ENCODE peak calls at places on chromosomes 12 and 14, in four cellular contexts. V is GM12878, G is K562, I is HepG2. N is an unnamed sample.

GRCh38 chr12:27967551-27968054 is 4.9 kb downstream of the PTHLH start:
- DNase-seq in V (no peak), I (no peak), G (no peak), N (no peak)

GRCh38 chr14:69685217-69685616 is 73.8 kb downstream of the SUSD6 start:
- DNase-seq in G (no peak), V (no peak), I (no peak), N (no peak)

GRCh38 chr12:38282886-38283285 is 33.7 kb upstream of the ALG10B start:
- DNase-seq in V (no peak), I (no peak), G (no peak), N (no peak)

GRCh38 chr12:12836571-12836970 is 23.4 kb downstream of the DDX47 start:
- DNase-seq in I (no peak), V (no peak), G (no peak), N (no peak)

GRCh38 chr12:93790472-93791152 is 113.4 kb downstream of the CRADD start:
- DNase-seq in G (peak; percentile 40), V (no peak), I (no peak), N (no peak)

GRCh38 chr12:91023326-91024004 is 18.7 kb upstream of the EPYC start:
- DNase-seq in V (no peak), I (no peak), G (no peak), N (no peak)

GRCh38 chr12:75979181-75979580 is 52.4 kb downstream of the PHLDA1 start:
- DNase-seq in I (no peak), V (no peak), G (no peak), N (no peak)

GRCh38 chr12:79298511-79298910 is 392.3 kb downstream of the PAWR start:
- DNase-seq in G (no peak), I (no peak), V (no peak), N (no peak)

GRCh38 chr12:129535351-129535750 is 368.5 kb downstream of the TMEM132D start:
- DNase-seq in V (no peak), G (no peak), I (no peak), N (no peak)

GRCh38 chr12:1551496-1551895 is 42.9 kb downstream of the FBXL14 start:
- DNase-seq in V (no peak), I (no peak), G (no peak), N (no peak)

GRCh38 chr12:105427883-105428282 is 97.4 kb downstream of the C12orf75 start:
- DNase-seq in G (no peak), V (no peak), I (no peak), N (no peak)

GRCh38 chr14:100394886-100395672 is 71.9 kb downstream of the SLC25A47 start:
- DNase-seq in I (no peak), G (no peak), V (no peak), N (no peak)

GRCh38 chr14:97719931-97720330 is 922.7 kb downstream of the VRK1 start:
- DNase-seq in G (no peak), I (no peak), V (no peak), N (no peak)

GRCh38 chr12:89571481-89572190 is 45.8 kb upstream of the POC1B start:
- DNase-seq in I (no peak), V (no peak), G (no peak), N (no peak)

GRCh38 chr12:94832780-94833760 is 170.4 kb downstream of the NDUFA12 start:
- DNase-seq in G (no peak), I (no peak), V (no peak), N (peak; percentile 63)

GRCh38 chr12:11576104-11576503 is 73.4 kb upstream of the ETV6 start:
- DNase-seq in G (no peak), V (peak; percentile 86), I (no peak), N (no peak)

GRCh38 chr12:100493371-100494012 is 19.8 kb downstream of the NR1H4 start:
- DNase-seq in G (no peak), V (no peak), I (no peak), N (no peak)

GRCh38 chr14:51780741-51781140 is 79.7 kb upstream of the GNG2 start:
- DNase-seq in V (no peak), I (no peak), G (no peak), N (no peak)

GRCh38 chr12:89655851-89656250 is 52.8 kb downstream of the ATP2B1 start:
- DNase-seq in I (no peak), G (no peak), V (no peak), N (no peak)

GRCh38 chr12:32312049-32312670 is 87.2 kb upstream of the FGD4 start:
- DNase-seq in V (peak; percentile 21), G (no peak), I (peak; percentile 42), N (peak; percentile 39)

GRCh38 chr14:64126548-64126947 is 167.6 kb downstream of the ESR2 start:
- DNase-seq in V (no peak), G (no peak), I (no peak), N (no peak)

GRCh38 chr12:101325590-101325989 is 45.7 kb downstream of the UTP20 start:
- DNase-seq in I (no peak), G (no peak), V (no peak), N (no peak)

GRCh38 chr12:82461393-82461792 is 103.1 kb downstream of the METTL25 start:
- DNase-seq in G (no peak), V (no peak), I (peak; percentile 13), N (no peak)

GRCh38 chr12:58496411-58496810 is 423.9 kb downstream of the LRIG3 start:
- DNase-seq in V (no peak), I (no peak), G (no peak), N (no peak)

GRCh38 chr14:65179918-65180724 is 77.8 kb upstream of the MAX start:
- DNase-seq in G (no peak), I (no peak), V (peak; percentile 94), N (no peak)

GRCh38 chr12:123891516-123892179 is 81.0 kb downstream of the CCDC92 start:
- DNase-seq in G (no peak), V (no peak), I (no peak), N (no peak)

GRCh38 chr14:38828183-38828877 is 274.7 kb downstream of the SEC23A start:
- DNase-seq in V (no peak), G (no peak), I (no peak), N (no peak)

GRCh38 chr14:101965145-101965531 is 765 bp downstream of the DYNC1H1 start:
- DNase-seq in I (peak; percentile 54), V (no peak), G (no peak), N (peak; percentile 55)

GRCh38 chr12:114006482-114007425 is 40.6 kb upstream of the RBM19 start:
- DNase-seq in I (no peak), G (no peak), V (no peak), N (no peak)

GRCh38 chr14:37246427-37246829 is 48.7 kb downstream of the MIPOL1 start:
- DNase-seq in G (peak; percentile 21), I (peak; percentile 86), V (no peak), N (peak; percentile 27)

GRCh38 chr12:68624933-68625332 is 14.2 kb downstream of the RAP1B start:
- DNase-seq in G (no peak), I (no peak), V (no peak), N (no peak)

GRCh38 chr12:12180575-12180974 is 86.3 kb downstream of the LRP6 start:
- DNase-seq in I (no peak), V (no peak), G (no peak), N (no peak)

GRCh38 chr12:53221203-53222076 is 10.6 kb downstream of the RARG start:
- DNase-seq in I (peak; percentile 77), V (no peak), G (peak; percentile 82), N (peak; percentile 75)

GRCh38 chr12:122503783-122504590 is 3.3 kb upstream of the ZCCHC8 start:
- DNase-seq in G (no peak), I (no peak), V (no peak), N (no peak)

GRCh38 chr12:122503147-122503751 is 2.5 kb upstream of the ZCCHC8 start:
- DNase-seq in I (no peak), G (no peak), V (no peak), N (no peak)

GRCh38 chr12:122501489-122501989 is 807 bp upstream of the ZCCHC8 start:
- DNase-seq in I (no peak), G (no peak), V (no peak), N (no peak)

GRCh38 chr12:122500685-122501488 is at the start of gene ZCCHC8:
- DNase-seq in V (peak; percentile 95), I (peak; percentile 96), G (peak; percentile 89), N (peak; percentile 88)

GRCh38 chr12:122499991-122500684 is 594 bp downstream of the ZCCHC8 start:
- DNase-seq in V (no peak), I (peak; percentile 70), G (peak; percentile 50), N (peak; percentile 35)
- TF ChIP-seq FOXM1 in V (no peak), I (no peak), G (no peak), N (no peak)

GRCh38 chr14:103741876-103742275 is 26.3 kb downstream of the ZFYVE21 start:
- DNase-seq in V (no peak), G (no peak), I (no peak), N (no peak)
- TF ChIP-seq FOXK2 in V (no peak), G (no peak), I (no peak), N (no peak)

DNA sequence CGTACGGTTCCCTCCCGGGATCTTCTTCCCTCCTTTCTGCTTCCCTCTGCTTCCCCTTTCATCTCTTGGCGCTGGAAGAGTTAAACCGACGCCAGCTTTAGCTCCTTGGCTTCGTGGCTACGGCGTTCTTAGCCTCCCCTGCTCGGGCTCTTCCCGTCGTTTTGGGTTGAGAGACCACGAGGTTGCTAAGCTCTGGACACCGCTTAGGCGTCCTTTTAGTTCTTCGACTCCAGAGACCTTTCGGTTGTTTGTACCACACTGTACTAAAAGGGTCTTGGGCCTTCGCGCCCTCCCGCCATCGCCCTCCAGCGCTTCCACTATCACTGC is 545 bp downstream of the CPSF2 start:
- DNase-seq in G (no peak), I (peak; percentile 18), V (no peak), N (no peak)
- TF ChIP-seq FOXM1 in G (no peak), I (no peak), V (no peak), N (no peak)

GRCh38 chr14:91892918-91893527 is 25.7 kb upstream of the TC2N start:
- DNase-seq in I (peak; percentile 20), G (peak; percentile 68), V (no peak), N (peak; percentile 72)
- TF ChIP-seq FOXK2 in I (no peak), G (no peak), V (no peak), N (no peak)

GRCh38 chr14:95445161-95445560 is 71.3 kb downstream of the SYNE3 start:
- DNase-seq in G (no peak), I (no peak), V (no peak), N (no peak)

GRCh38 chr14:95444132-95445129 is 72.0 kb downstream of the SYNE3 start:
- DNase-seq in I (peak; percentile 81), V (no peak), G (no peak), N (no peak)

GRCh38 chr14:95445676-95446075 is 70.8 kb downstream of the SYNE3 start:
- DNase-seq in I (no peak), V (no peak), G (no peak), N (no peak)

GRCh38 chr14:95449131-95449530 is 67.3 kb downstream of the SYNE3 start:
- DNase-seq in G (peak; percentile 29), V (no peak), I (no peak), N (no peak)

GRCh38 chr14:95446470-95446869 is 70.0 kb downstream of the SYNE3 start:
- DNase-seq in I (no peak), V (no peak), G (no peak), N (no peak)
- TF ChIP-seq FOXM1 in I (no peak), V (no peak), G (no peak), N (no peak)

GRCh38 chr12:106673151-106673550 is 90.3 kb downstream of the RFX4 start:
- DNase-seq in G (no peak), V (no peak), I (no peak), N (no peak)
- TF ChIP-seq FOXK2 in G (no peak), V (no peak), I (no peak), N (no peak)